ENCODE peak calls at places on chromosomes 4 and X, in ten cellular contexts. One of them, this sample, is unnamed.

GRCh38 chrX:24862343-24862742 is 153.4 kb downstream of the ARX start:
- DNase-seq in fibroblast of mammary gland: peak
- DNase-seq in astrocyte of the cerebellum: no peak
- DNase-seq in HFF-Myc: no peak
- DNase-seq in GM12865: no peak
- DNase-seq in astrocyte of the spinal cord: peak
- DNase-seq in fibroblast of pulmonary artery: peak
- DNase-seq in mucosa of descending colon: no peak
- DNase-seq in left ventricle myocardium inferior: no peak
- DNase-seq in body of pancreas: no peak
- DNase-seq in this sample: peak

GRCh38 chr4:168907119-168907698 is 102.8 kb downstream of the CBR4 start:
- DNase-seq in astrocyte of the spinal cord: peak
- DNase-seq in astrocyte of the cerebellum: no peak
- DNase-seq in HFF-Myc: peak
- DNase-seq in fibroblast of mammary gland: peak
- DNase-seq in mucosa of descending colon: peak
- DNase-seq in GM12865: no peak
- DNase-seq in left ventricle myocardium inferior: no peak
- DNase-seq in fibroblast of pulmonary artery: no peak
- DNase-seq in body of pancreas: no peak
- DNase-seq in this sample: peak

GRCh38 chrX:128622296-128622695 is 570.1 kb upstream of the ACTRT1 start:
- DNase-seq in astrocyte of the cerebellum: no peak
- DNase-seq in mucosa of descending colon: no peak
- DNase-seq in fibroblast of pulmonary artery: no peak
- DNase-seq in HFF-Myc: no peak
- DNase-seq in body of pancreas: no peak
- DNase-seq in GM12865: no peak
- DNase-seq in fibroblast of mammary gland: no peak
- DNase-seq in astrocyte of the spinal cord: no peak
- DNase-seq in left ventricle myocardium inferior: no peak
- DNase-seq in this sample: no peak

GRCh38 chr4:94472056-94472826 is 20.5 kb downstream of the PDLIM5 start:
- DNase-seq in mucosa of descending colon: no peak
- DNase-seq in astrocyte of the spinal cord: peak
- DNase-seq in GM12865: no peak
- DNase-seq in astrocyte of the cerebellum: peak
- DNase-seq in left ventricle myocardium inferior: no peak
- DNase-seq in fibroblast of mammary gland: peak
- DNase-seq in fibroblast of pulmonary artery: peak
- DNase-seq in HFF-Myc: no peak
- DNase-seq in body of pancreas: no peak
- DNase-seq in this sample: peak

GRCh38 chrX:121579016-121579760 is 531.8 kb downstream of the GLUD2 start:
- DNase-seq in left ventricle myocardium inferior: no peak
- DNase-seq in mucosa of descending colon: peak
- DNase-seq in body of pancreas: no peak
- DNase-seq in GM12865: peak
- DNase-seq in HFF-Myc: peak
- DNase-seq in fibroblast of pulmonary artery: peak
- DNase-seq in astrocyte of the cerebellum: peak
- DNase-seq in fibroblast of mammary gland: peak
- DNase-seq in astrocyte of the spinal cord: peak
- DNase-seq in this sample: no peak

GRCh38 chrX:4382273-4382672 is 668.8 kb upstream of the PRKX start:
- DNase-seq in fibroblast of mammary gland: no peak
- DNase-seq in GM12865: no peak
- DNase-seq in astrocyte of the spinal cord: no peak
- DNase-seq in astrocyte of the cerebellum: no peak
- DNase-seq in HFF-Myc: no peak
- DNase-seq in body of pancreas: no peak
- DNase-seq in left ventricle myocardium inferior: no peak
- DNase-seq in fibroblast of pulmonary artery: no peak
- DNase-seq in mucosa of descending colon: no peak
- DNase-seq in this sample: no peak

GRCh38 chr4:168683595-168683994 is 186.7 kb downstream of the PALLD start:
- DNase-seq in astrocyte of the spinal cord: peak
- DNase-seq in fibroblast of mammary gland: peak
- DNase-seq in mucosa of descending colon: no peak
- DNase-seq in astrocyte of the cerebellum: no peak
- DNase-seq in HFF-Myc: no peak
- DNase-seq in left ventricle myocardium inferior: no peak
- DNase-seq in body of pancreas: no peak
- DNase-seq in fibroblast of pulmonary artery: no peak
- DNase-seq in GM12865: no peak
- DNase-seq in this sample: peak

GRCh38 chr4:149183638-149184037 is 632.0 kb downstream of the IQCM start:
- DNase-seq in left ventricle myocardium inferior: no peak
- DNase-seq in fibroblast of mammary gland: no peak
- DNase-seq in astrocyte of the cerebellum: no peak
- DNase-seq in body of pancreas: no peak
- DNase-seq in astrocyte of the spinal cord: no peak
- DNase-seq in GM12865: no peak
- DNase-seq in mucosa of descending colon: no peak
- DNase-seq in HFF-Myc: no peak
- DNase-seq in fibroblast of pulmonary artery: no peak
- DNase-seq in this sample: no peak

GRCh38 chr4:151184523-151185458 is 85.4 kb downstream of the RPS3A start:
- DNase-seq in left ventricle myocardium inferior: no peak
- DNase-seq in fibroblast of pulmonary artery: peak
- DNase-seq in body of pancreas: no peak
- DNase-seq in mucosa of descending colon: no peak
- DNase-seq in astrocyte of the spinal cord: peak
- DNase-seq in fibroblast of mammary gland: peak
- DNase-seq in astrocyte of the cerebellum: no peak
- DNase-seq in GM12865: no peak
- DNase-seq in HFF-Myc: peak
- DNase-seq in this sample: peak

GRCh38 chrX:54413753-54414152 is 26.5 kb upstream of the TSR2 start:
- DNase-seq in fibroblast of pulmonary artery: peak
- DNase-seq in GM12865: no peak
- DNase-seq in fibroblast of mammary gland: peak
- DNase-seq in mucosa of descending colon: no peak
- DNase-seq in astrocyte of the cerebellum: no peak
- DNase-seq in astrocyte of the spinal cord: no peak
- DNase-seq in HFF-Myc: no peak
- DNase-seq in left ventricle myocardium inferior: no peak
- DNase-seq in body of pancreas: no peak
- DNase-seq in this sample: no peak

GRCh38 chr4:147801820-147802219 is 69.9 kb downstream of the ARHGAP10 start:
- DNase-seq in fibroblast of mammary gland: no peak
- DNase-seq in HFF-Myc: no peak
- DNase-seq in left ventricle myocardium inferior: no peak
- DNase-seq in GM12865: no peak
- DNase-seq in fibroblast of pulmonary artery: no peak
- DNase-seq in mucosa of descending colon: no peak
- DNase-seq in astrocyte of the cerebellum: no peak
- DNase-seq in body of pancreas: no peak
- DNase-seq in astrocyte of the spinal cord: no peak
- DNase-seq in this sample: no peak

GRCh38 chrX:1485033-1485432 is 32.3 kb upstream of the ASMTL start:
- DNase-seq in fibroblast of mammary gland: no peak
- DNase-seq in GM12865: no peak
- DNase-seq in mucosa of descending colon: no peak
- DNase-seq in astrocyte of the cerebellum: no peak
- DNase-seq in left ventricle myocardium inferior: no peak
- DNase-seq in fibroblast of pulmonary artery: no peak
- DNase-seq in body of pancreas: no peak
- DNase-seq in HFF-Myc: no peak
- DNase-seq in astrocyte of the spinal cord: no peak
- DNase-seq in this sample: no peak

GRCh38 chrX:20585782-20586181 is 319.1 kb upstream of the RPS6KA3 start:
- DNase-seq in fibroblast of mammary gland: no peak
- DNase-seq in fibroblast of pulmonary artery: peak
- DNase-seq in mucosa of descending colon: no peak
- DNase-seq in body of pancreas: no peak
- DNase-seq in GM12865: no peak
- DNase-seq in astrocyte of the spinal cord: no peak
- DNase-seq in astrocyte of the cerebellum: no peak
- DNase-seq in HFF-Myc: no peak
- DNase-seq in left ventricle myocardium inferior: no peak
- DNase-seq in this sample: no peak

GRCh38 chrX:111511477-111511876 is at the start of gene SERTM2:
- DNase-seq in HFF-Myc: no peak
- DNase-seq in mucosa of descending colon: no peak
- DNase-seq in GM12865: no peak
- DNase-seq in fibroblast of mammary gland: peak
- DNase-seq in body of pancreas: no peak
- DNase-seq in astrocyte of the spinal cord: peak
- DNase-seq in left ventricle myocardium inferior: no peak
- DNase-seq in astrocyte of the cerebellum: peak
- DNase-seq in fibroblast of pulmonary artery: peak
- DNase-seq in this sample: no peak

GRCh38 chrX:101483705-101484104 is 1.6 kb upstream of the ARMCX4 start:
- DNase-seq in GM12865: no peak
- DNase-seq in astrocyte of the cerebellum: no peak
- DNase-seq in left ventricle myocardium inferior: no peak
- DNase-seq in fibroblast of pulmonary artery: peak
- DNase-seq in HFF-Myc: no peak
- DNase-seq in astrocyte of the spinal cord: no peak
- DNase-seq in mucosa of descending colon: no peak
- DNase-seq in body of pancreas: no peak
- DNase-seq in fibroblast of mammary gland: no peak
- DNase-seq in this sample: no peak

GRCh38 chr4:104425003-104425402 is 69.7 kb downstream of the CXXC4 start:
- DNase-seq in mucosa of descending colon: peak
- DNase-seq in HFF-Myc: no peak
- DNase-seq in astrocyte of the spinal cord: no peak
- DNase-seq in fibroblast of mammary gland: no peak
- DNase-seq in body of pancreas: peak
- DNase-seq in fibroblast of pulmonary artery: no peak
- DNase-seq in astrocyte of the cerebellum: no peak
- DNase-seq in GM12865: no peak
- DNase-seq in left ventricle myocardium inferior: no peak
- DNase-seq in this sample: no peak
- H3K4me3 ChIP-seq in mucosa of descending colon: no peak
- H3K4me3 ChIP-seq in HFF-Myc: no peak
- H3K4me3 ChIP-seq in astrocyte of the spinal cord: peak
- H3K4me3 ChIP-seq in fibroblast of mammary gland: peak
- H3K4me3 ChIP-seq in body of pancreas: no peak
- H3K4me3 ChIP-seq in fibroblast of pulmonary artery: peak
- H3K4me3 ChIP-seq in astrocyte of the cerebellum: peak
- H3K4me3 ChIP-seq in GM12865: no peak
- H3K4me3 ChIP-seq in left ventricle myocardium inferior: peak
- H3K4me3 ChIP-seq in this sample: no peak

GRCh38 chr4:73752424-73752823 is 12.1 kb downstream of the CXCL8 start:
- DNase-seq in fibroblast of pulmonary artery: no peak
- DNase-seq in fibroblast of mammary gland: peak
- DNase-seq in mucosa of descending colon: no peak
- DNase-seq in astrocyte of the spinal cord: no peak
- DNase-seq in left ventricle myocardium inferior: no peak
- DNase-seq in astrocyte of the cerebellum: no peak
- DNase-seq in body of pancreas: no peak
- DNase-seq in GM12865: no peak
- DNase-seq in HFF-Myc: no peak
- DNase-seq in this sample: no peak
- TF ChIP-seq CTCF in fibroblast of pulmonary artery: no peak
- TF ChIP-seq CTCF in fibroblast of mammary gland: no peak
- TF ChIP-seq CTCF in mucosa of descending colon: no peak
- TF ChIP-seq CTCF in astrocyte of the spinal cord: no peak
- TF ChIP-seq CTCF in left ventricle myocardium inferior: no peak
- TF ChIP-seq CTCF in astrocyte of the cerebellum: no peak
- TF ChIP-seq CTCF in body of pancreas: no peak
- TF ChIP-seq CTCF in GM12865: no peak
- TF ChIP-seq CTCF in HFF-Myc: no peak
- TF ChIP-seq CTCF in this sample: no peak

GRCh38 chr4:126991965-126992364 is 640.8 kb upstream of the INTU start:
- DNase-seq in GM12865: no peak
- DNase-seq in body of pancreas: no peak
- DNase-seq in fibroblast of mammary gland: peak
- DNase-seq in fibroblast of pulmonary artery: peak
- DNase-seq in astrocyte of the spinal cord: peak
- DNase-seq in left ventricle myocardium inferior: no peak
- DNase-seq in astrocyte of the cerebellum: peak
- DNase-seq in HFF-Myc: peak
- DNase-seq in mucosa of descending colon: no peak
- DNase-seq in this sample: peak

GRCh38 chr4:126992910-126993309 is 639.8 kb upstream of the INTU start:
- DNase-seq in mucosa of descending colon: no peak
- DNase-seq in astrocyte of the cerebellum: no peak
- DNase-seq in left ventricle myocardium inferior: no peak
- DNase-seq in fibroblast of pulmonary artery: no peak
- DNase-seq in HFF-Myc: no peak
- DNase-seq in body of pancreas: no peak
- DNase-seq in fibroblast of mammary gland: no peak
- DNase-seq in GM12865: no peak
- DNase-seq in astrocyte of the spinal cord: no peak
- DNase-seq in this sample: no peak

GRCh38 chr4:126993351-126993750 is 639.4 kb upstream of the INTU start:
- DNase-seq in astrocyte of the cerebellum: no peak
- DNase-seq in body of pancreas: no peak
- DNase-seq in fibroblast of mammary gland: no peak
- DNase-seq in fibroblast of pulmonary artery: no peak
- DNase-seq in HFF-Myc: no peak
- DNase-seq in astrocyte of the spinal cord: no peak
- DNase-seq in mucosa of descending colon: no peak
- DNase-seq in left ventricle myocardium inferior: no peak
- DNase-seq in GM12865: no peak
- DNase-seq in this sample: no peak

GRCh38 chr4:127000090-127000489 is 632.7 kb upstream of the INTU start:
- DNase-seq in mucosa of descending colon: no peak
- DNase-seq in left ventricle myocardium inferior: no peak
- DNase-seq in GM12865: no peak
- DNase-seq in astrocyte of the spinal cord: no peak
- DNase-seq in fibroblast of pulmonary artery: no peak
- DNase-seq in astrocyte of the cerebellum: no peak
- DNase-seq in fibroblast of mammary gland: no peak
- DNase-seq in body of pancreas: no peak
- DNase-seq in HFF-Myc: no peak
- DNase-seq in this sample: peak

DNA sequence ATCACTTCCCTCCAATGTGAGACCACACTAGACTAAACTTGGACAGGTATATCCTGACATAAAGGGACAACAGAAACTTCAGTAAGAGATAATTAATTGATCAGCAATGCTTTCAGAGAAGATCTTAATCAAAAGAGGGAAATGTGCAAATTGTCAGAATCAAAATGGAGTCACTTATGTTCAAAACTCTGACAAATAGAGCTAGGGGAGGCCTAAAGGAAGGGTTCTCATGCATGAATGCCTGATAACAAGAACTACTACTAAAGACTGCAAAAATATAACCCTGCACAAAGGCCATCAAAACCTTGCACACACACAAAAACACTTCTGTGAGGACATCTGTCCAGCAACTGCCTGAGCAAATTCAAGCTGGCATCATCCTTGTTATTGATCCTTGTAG is 637.5 kb upstream of the INTU start:
- DNase-seq in HFF-Myc: no peak
- DNase-seq in mucosa of descending colon: no peak
- DNase-seq in astrocyte of the cerebellum: no peak
- DNase-seq in fibroblast of pulmonary artery: no peak
- DNase-seq in fibroblast of mammary gland: no peak
- DNase-seq in GM12865: no peak
- DNase-seq in astrocyte of the spinal cord: no peak
- DNase-seq in body of pancreas: no peak
- DNase-seq in left ventricle myocardium inferior: no peak
- DNase-seq in this sample: no peak
- H3K4me3 ChIP-seq in HFF-Myc: no peak
- H3K4me3 ChIP-seq in mucosa of descending colon: no peak
- H3K4me3 ChIP-seq in astrocyte of the cerebellum: no peak
- H3K4me3 ChIP-seq in fibroblast of pulmonary artery: no peak
- H3K4me3 ChIP-seq in fibroblast of mammary gland: no peak
- H3K4me3 ChIP-seq in GM12865: no peak
- H3K4me3 ChIP-seq in astrocyte of the spinal cord: no peak
- H3K4me3 ChIP-seq in body of pancreas: no peak
- H3K4me3 ChIP-seq in left ventricle myocardium inferior: no peak
- H3K4me3 ChIP-seq in this sample: no peak

GRCh38 chrX:131746491-131746968 is 202.7 kb downstream of the OR13H1 start:
- DNase-seq in GM12865: peak
- DNase-seq in HFF-Myc: no peak
- DNase-seq in astrocyte of the cerebellum: peak
- DNase-seq in fibroblast of mammary gland: peak
- DNase-seq in fibroblast of pulmonary artery: no peak
- DNase-seq in mucosa of descending colon: no peak
- DNase-seq in astrocyte of the spinal cord: peak
- DNase-seq in body of pancreas: peak
- DNase-seq in left ventricle myocardium inferior: no peak
- DNase-seq in this sample: no peak
- TF ChIP-seq CTCF in GM12865: no peak
- TF ChIP-seq CTCF in HFF-Myc: no peak
- TF ChIP-seq CTCF in astrocyte of the cerebellum: peak
- TF ChIP-seq CTCF in fibroblast of mammary gland: peak
- TF ChIP-seq CTCF in fibroblast of pulmonary artery: no peak
- TF ChIP-seq CTCF in mucosa of descending colon: no peak
- TF ChIP-seq CTCF in astrocyte of the spinal cord: peak
- TF ChIP-seq CTCF in body of pancreas: no peak
- TF ChIP-seq CTCF in left ventricle myocardium inferior: no peak
- TF ChIP-seq CTCF in this sample: no peak

This sample was measured in foreskin fibroblast.